ENCODE peak calls at places on chromosomes 6 and 20, in six cellular contexts. F is RWPE2, G is right atrium auricular region, M is brain microvascular endothelial cell, Y is AG04450, P is Peyer's patch. W is an unnamed sample.

GRCh38 chr20:41135888-41136243 is 1.5 kb upstream of the PLCG1 start:
- DNase-seq in P (no peak), M (no peak), F (no peak), Y (no peak), G (no peak), W (no peak)

GRCh38 chr20:2508631-2509467 is at the start of gene ZNF343:
- DNase-seq in P (peak; percentile 90), M (peak; percentile 69), Y (peak; percentile 48), F (peak; percentile 69), G (peak; percentile 87), W (peak; percentile 74)

GRCh38 chr6:151005896-151006632 is 140.6 kb downstream of the MTHFD1L start:
- DNase-seq in Y (no peak), M (no peak), P (no peak), F (no peak), G (no peak), W (no peak)

GRCh38 chr20:63247678-63248228 is 6.5 kb downstream of the NKAIN4 start:
- DNase-seq in F (no peak), M (no peak), G (no peak), P (no peak), Y (no peak), W (no peak)

GRCh38 chr6:3805448-3806123 is 43.6 kb upstream of the FAM50B start:
- DNase-seq in F (no peak), M (no peak), Y (no peak), P (peak; percentile 24), G (no peak), W (no peak)

GRCh38 chr20:58148891-58149290 is 79.6 kb downstream of the ANKRD60 start:
- DNase-seq in G (no peak), M (no peak), F (peak; percentile 68), P (no peak), Y (no peak), W (no peak)

GRCh38 chr6:41396335-41396734 is 60.9 kb downstream of the NCR2 start:
- DNase-seq in Y (no peak), P (no peak), F (no peak), G (no peak), M (no peak), W (no peak)

GRCh38 chr20:2141592-2142575 is 40.3 kb downstream of the STK35 start:
- DNase-seq in F (no peak), Y (no peak), M (no peak), G (no peak), P (no peak), W (no peak)

GRCh38 chr20:8043687-8044278 is 24.2 kb upstream of the TMX4 start:
- DNase-seq in P (peak; percentile 57), F (no peak), Y (no peak), G (no peak), M (peak; percentile 32), W (no peak)

GRCh38 chr6:166640342-166641043 is 13.4 kb upstream of the RPS6KA2 start:
- DNase-seq in Y (no peak), P (no peak), F (no peak), G (no peak), M (no peak), W (no peak)

GRCh38 chr20:4563534-4563933 is 158.2 kb upstream of the PRND start:
- DNase-seq in P (no peak), M (peak; percentile 67), G (no peak), Y (no peak), F (no peak), W (no peak)

GRCh38 chr20:46202758-46203509 is 84.8 kb downstream of the CD40 start:
- DNase-seq in G (no peak), M (no peak), P (no peak), F (no peak), Y (no peak), W (no peak)

GRCh38 chr6:41519748-41520699 is 26.2 kb upstream of the FOXP4 start:
- DNase-seq in Y (no peak), M (no peak), P (no peak), G (no peak), F (no peak), W (no peak)

GRCh38 chr6:43926644-43927524 is 156.9 kb downstream of the VEGFA start:
- DNase-seq in M (peak; percentile 51), Y (peak; percentile 69), G (peak; percentile 83), F (peak; percentile 89), P (peak; percentile 82), W (no peak)

GRCh38 chr6:90328004-90328403 is 31.4 kb upstream of the BACH2 start:
- DNase-seq in F (no peak), G (no peak), Y (no peak), M (no peak), P (no peak), W (no peak)

GRCh38 chr6:45419574-45420082 is 41.9 kb upstream of the SUPT3H start:
- DNase-seq in M (peak; percentile 24), G (no peak), Y (no peak), P (peak; percentile 82), F (peak; percentile 81), W (peak; percentile 26)

GRCh38 chr6:26311385-26312095 is 53.5 kb upstream of the BTN3A2 start:
- DNase-seq in F (no peak), M (peak; percentile 73), Y (no peak), P (peak; percentile 59), G (no peak), W (peak; percentile 45)

GRCh38 chr6:111483736-111484654 is 977 bp upstream of the REV3L start:
- DNase-seq in M (peak; percentile 96), F (peak; percentile 95), Y (peak; percentile 95), G (peak; percentile 97), P (peak; percentile 96), W (no peak)

GRCh38 chr20:58536289-58536688 is 21.1 kb upstream of the APCDD1L start:
- DNase-seq in F (peak; percentile 36), M (no peak), G (no peak), P (no peak), Y (no peak), W (no peak)

GRCh38 chr20:31972481-31973386 is 4.8 kb downstream of the XKR7 start:
- DNase-seq in F (no peak), M (peak; percentile 11), G (no peak), P (no peak), Y (no peak), W (no peak)

GRCh38 chr6:8182209-8182845 is 80.0 kb upstream of the EEF1E1 start:
- DNase-seq in G (no peak), Y (no peak), M (no peak), F (no peak), P (no peak), W (no peak)

GRCh38 chr6:80234411-80234810 is 127.9 kb downstream of the BCKDHB start:
- DNase-seq in G (no peak), F (no peak), Y (no peak), P (no peak), M (no peak), W (no peak)

GRCh38 chr6:62285612-62286469 is at the start of gene KHDRBS2:
- DNase-seq in G (peak; percentile 74), Y (no peak), P (peak; percentile 94), F (peak; percentile 45), M (no peak), W (peak; percentile 32)

GRCh38 chr6:113858605-113859348 is 1.6 kb downstream of the MARCKS start:
- DNase-seq in P (peak; percentile 94), M (peak; percentile 81), Y (peak; percentile 79), G (peak; percentile 85), F (peak; percentile 86), W (peak; percentile 77)

GRCh38 chr6:95087394-95088097 is 489.8 kb upstream of the MANEA start:
- DNase-seq in Y (peak; percentile 72), M (peak; percentile 78), P (no peak), F (peak; percentile 65), G (no peak), W (no peak)

GRCh38 chr6:36979343-36979742 is 6.7 kb downstream of the MTCH1 start:
- DNase-seq in Y (no peak), G (no peak), M (peak; percentile 29), F (no peak), P (peak; percentile 55), W (no peak)

GRCh38 chr6:100803264-100803663 is 77.9 kb downstream of the ASCC3 start:
- DNase-seq in F (no peak), G (no peak), P (no peak), Y (no peak), M (no peak), W (no peak)

GRCh38 chr6:89436226-89436625 is 3.3 kb downstream of the ANKRD6 start:
- DNase-seq in Y (no peak), G (no peak), P (no peak), M (no peak), F (no peak), W (no peak)

GRCh38 chr6:23752414-23752813 is 373.6 kb upstream of the NRSN1 start:
- DNase-seq in F (no peak), P (no peak), G (no peak), Y (no peak), M (no peak), W (no peak)

GRCh38 chr6:23754197-23754596 is 371.8 kb upstream of the NRSN1 start:
- DNase-seq in G (no peak), M (no peak), Y (no peak), P (no peak), F (no peak), W (no peak)
- TF ChIP-seq CTCF in G (no peak), M (no peak), Y (no peak), P (no peak), F (peak; percentile 21), W (no peak)

GRCh38 chr20:33575302-33575701 is 85.4 kb downstream of the CBFA2T2 start:
- DNase-seq in F (no peak), P (no peak), Y (no peak), G (no peak), M (no peak), W (no peak)

GRCh38 chr20:33578510-33578909 is 83.6 kb upstream of the C20orf144 start:
- DNase-seq in G (no peak), M (no peak), P (no peak), Y (peak; percentile 41), F (no peak), W (no peak)

GRCh38 chr20:33570743-33571142 is 80.8 kb downstream of the CBFA2T2 start:
- DNase-seq in Y (no peak), P (no peak), F (no peak), G (no peak), M (no peak), W (no peak)

GRCh38 chr20:33576432-33576883 is 85.7 kb upstream of the C20orf144 start:
- DNase-seq in Y (no peak), F (no peak), M (no peak), P (no peak), G (no peak), W (no peak)
- TF ChIP-seq CTCF in Y (peak; percentile 6), F (peak; percentile 20), M (peak; percentile 23), P (no peak), G (no peak), W (no peak)

GRCh38 chr6:93343476-93343875 is 75.9 kb downstream of the EPHA7 start:
- DNase-seq in P (no peak), M (no peak), G (no peak), Y (no peak), F (no peak), W (no peak)

GRCh38 chr6:93341900-93342613 is 77.3 kb downstream of the EPHA7 start:
- DNase-seq in Y (no peak), M (no peak), G (no peak), P (no peak), F (no peak), W (no peak)

GRCh38 chr6:93344436-93344835 is 74.9 kb downstream of the EPHA7 start:
- DNase-seq in G (no peak), F (no peak), M (no peak), Y (no peak), P (no peak), W (no peak)
- TF ChIP-seq CTCF in G (no peak), F (no peak), M (no peak), Y (no peak), P (no peak), W (no peak)

DNA sequence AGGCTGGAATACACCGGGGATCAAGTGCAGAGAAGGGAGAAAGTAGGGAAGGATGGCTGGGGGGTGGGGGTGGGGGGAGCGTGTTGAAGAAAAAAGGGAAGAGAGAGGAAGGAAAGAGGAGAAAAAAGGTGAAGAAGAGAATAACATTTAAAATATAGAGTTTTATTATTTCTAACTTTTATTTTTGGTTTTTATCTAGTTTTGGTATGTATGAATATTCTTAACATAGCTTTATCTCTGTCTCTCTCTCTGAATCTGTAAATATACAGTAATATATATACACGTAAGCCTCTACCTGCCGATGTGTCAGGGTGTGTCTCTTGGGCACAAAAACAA is 30.0 kb downstream of the HLA-F start:
- DNase-seq in M (no peak), G (no peak), F (no peak), P (no peak), Y (no peak), W (no peak)
- TF ChIP-seq CTCF in M (no peak), G (no peak), F (peak; percentile 80), P (no peak), Y (no peak), W (peak; percentile 62)